ENCODE peak calls at places on chromosomes 16 and 17, in ten cellular contexts. One of them, this sample, is unnamed.

GRCh38 chr16:27273670-27274522 is 5.3 kb upstream of the NSMCE1 start:
- DNase-seq in midbrain: no peak
- DNase-seq in activated CD4-positive, CD25-positive, alpha-beta regulatory T cell treated with anti-CD3 and anti-CD28 coated beads, Interleukin-2, amount 50 U/mL, for 16 hours: no peak
- DNase-seq in NCI-H1105: no peak
- DNase-seq in stimulated activated CD8-positive, alpha-beta memory T cell treated with anti-CD3 and anti-CD28 coated beads, Interleukin-7, amount 100 ng/mL, for 1 hour: no peak
- DNase-seq in psoas muscle: no peak
- DNase-seq in sigmoid colon: no peak
- DNase-seq in NCI-H460: no peak
- DNase-seq in NCI-H1930: no peak
- DNase-seq in choroid plexus epithelial cell: peak; percentile 83
- DNase-seq in this sample: peak; percentile 73

GRCh38 chr16:80023865-80024264 is 423.3 kb upstream of the MAF start:
- DNase-seq in choroid plexus epithelial cell: peak; percentile 75
- DNase-seq in activated CD4-positive, CD25-positive, alpha-beta regulatory T cell treated with anti-CD3 and anti-CD28 coated beads, Interleukin-2, amount 50 U/mL, for 16 hours: no peak
- DNase-seq in psoas muscle: no peak
- DNase-seq in NCI-H1105: no peak
- DNase-seq in stimulated activated CD8-positive, alpha-beta memory T cell treated with anti-CD3 and anti-CD28 coated beads, Interleukin-7, amount 100 ng/mL, for 1 hour: no peak
- DNase-seq in NCI-H460: no peak
- DNase-seq in sigmoid colon: no peak
- DNase-seq in midbrain: no peak
- DNase-seq in NCI-H1930: no peak
- DNase-seq in this sample: no peak

GRCh38 chr17:49894761-49895160 is 46.9 kb upstream of the TAC4 start:
- DNase-seq in sigmoid colon: no peak
- DNase-seq in activated CD4-positive, CD25-positive, alpha-beta regulatory T cell treated with anti-CD3 and anti-CD28 coated beads, Interleukin-2, amount 50 U/mL, for 16 hours: no peak
- DNase-seq in stimulated activated CD8-positive, alpha-beta memory T cell treated with anti-CD3 and anti-CD28 coated beads, Interleukin-7, amount 100 ng/mL, for 1 hour: no peak
- DNase-seq in NCI-H460: no peak
- DNase-seq in psoas muscle: no peak
- DNase-seq in NCI-H1930: no peak
- DNase-seq in NCI-H1105: no peak
- DNase-seq in midbrain: no peak
- DNase-seq in choroid plexus epithelial cell: no peak
- DNase-seq in this sample: no peak

GRCh38 chr16:27925612-27926011 is 137.9 kb downstream of the GSG1L start:
- DNase-seq in NCI-H460: no peak
- DNase-seq in NCI-H1930: no peak
- DNase-seq in midbrain: no peak
- DNase-seq in psoas muscle: no peak
- DNase-seq in choroid plexus epithelial cell: no peak
- DNase-seq in stimulated activated CD8-positive, alpha-beta memory T cell treated with anti-CD3 and anti-CD28 coated beads, Interleukin-7, amount 100 ng/mL, for 1 hour: no peak
- DNase-seq in sigmoid colon: no peak
- DNase-seq in NCI-H1105: peak; percentile 14
- DNase-seq in activated CD4-positive, CD25-positive, alpha-beta regulatory T cell treated with anti-CD3 and anti-CD28 coated beads, Interleukin-2, amount 50 U/mL, for 16 hours: no peak
- DNase-seq in this sample: no peak

GRCh38 chr17:72725432-72726068 is 366.9 kb downstream of the SLC39A11 start:
- DNase-seq in NCI-H1105: peak; percentile 54
- DNase-seq in psoas muscle: peak; percentile 62
- DNase-seq in stimulated activated CD8-positive, alpha-beta memory T cell treated with anti-CD3 and anti-CD28 coated beads, Interleukin-7, amount 100 ng/mL, for 1 hour: no peak
- DNase-seq in activated CD4-positive, CD25-positive, alpha-beta regulatory T cell treated with anti-CD3 and anti-CD28 coated beads, Interleukin-2, amount 50 U/mL, for 16 hours: no peak
- DNase-seq in NCI-H1930: peak; percentile 18
- DNase-seq in sigmoid colon: no peak
- DNase-seq in choroid plexus epithelial cell: peak; percentile 78
- DNase-seq in midbrain: peak; percentile 58
- DNase-seq in NCI-H460: peak; percentile 53
- DNase-seq in this sample: peak; percentile 72

GRCh38 chr17:3551189-3551588 is 6.4 kb downstream of the TRPV3 start:
- DNase-seq in NCI-H1105: no peak
- DNase-seq in activated CD4-positive, CD25-positive, alpha-beta regulatory T cell treated with anti-CD3 and anti-CD28 coated beads, Interleukin-2, amount 50 U/mL, for 16 hours: no peak
- DNase-seq in midbrain: no peak
- DNase-seq in sigmoid colon: no peak
- DNase-seq in choroid plexus epithelial cell: no peak
- DNase-seq in stimulated activated CD8-positive, alpha-beta memory T cell treated with anti-CD3 and anti-CD28 coated beads, Interleukin-7, amount 100 ng/mL, for 1 hour: no peak
- DNase-seq in psoas muscle: no peak
- DNase-seq in NCI-H460: no peak
- DNase-seq in NCI-H1930: no peak
- DNase-seq in this sample: no peak

GRCh38 chr17:44760474-44761308 is 1.9 kb downstream of the ADAM11 start:
- DNase-seq in activated CD4-positive, CD25-positive, alpha-beta regulatory T cell treated with anti-CD3 and anti-CD28 coated beads, Interleukin-2, amount 50 U/mL, for 16 hours: no peak
- DNase-seq in NCI-H1930: no peak
- DNase-seq in NCI-H460: no peak
- DNase-seq in NCI-H1105: no peak
- DNase-seq in sigmoid colon: no peak
- DNase-seq in midbrain: no peak
- DNase-seq in stimulated activated CD8-positive, alpha-beta memory T cell treated with anti-CD3 and anti-CD28 coated beads, Interleukin-7, amount 100 ng/mL, for 1 hour: no peak
- DNase-seq in choroid plexus epithelial cell: no peak
- DNase-seq in psoas muscle: no peak
- DNase-seq in this sample: no peak

GRCh38 chr16:88545781-88546180 is 24.4 kb upstream of the ZC3H18 start:
- DNase-seq in sigmoid colon: no peak
- DNase-seq in NCI-H1930: no peak
- DNase-seq in NCI-H460: no peak
- DNase-seq in activated CD4-positive, CD25-positive, alpha-beta regulatory T cell treated with anti-CD3 and anti-CD28 coated beads, Interleukin-2, amount 50 U/mL, for 16 hours: no peak
- DNase-seq in stimulated activated CD8-positive, alpha-beta memory T cell treated with anti-CD3 and anti-CD28 coated beads, Interleukin-7, amount 100 ng/mL, for 1 hour: no peak
- DNase-seq in NCI-H1105: no peak
- DNase-seq in midbrain: no peak
- DNase-seq in psoas muscle: no peak
- DNase-seq in choroid plexus epithelial cell: no peak
- DNase-seq in this sample: no peak

GRCh38 chr17:62093188-62094155 is 28.4 kb upstream of the MED13 start:
- DNase-seq in NCI-H460: peak; percentile 38
- DNase-seq in stimulated activated CD8-positive, alpha-beta memory T cell treated with anti-CD3 and anti-CD28 coated beads, Interleukin-7, amount 100 ng/mL, for 1 hour: no peak
- DNase-seq in activated CD4-positive, CD25-positive, alpha-beta regulatory T cell treated with anti-CD3 and anti-CD28 coated beads, Interleukin-2, amount 50 U/mL, for 16 hours: no peak
- DNase-seq in sigmoid colon: no peak
- DNase-seq in NCI-H1105: no peak
- DNase-seq in midbrain: no peak
- DNase-seq in choroid plexus epithelial cell: peak; percentile 75
- DNase-seq in psoas muscle: no peak
- DNase-seq in NCI-H1930: no peak
- DNase-seq in this sample: no peak

GRCh38 chr17:41446806-41447205 is 6.0 kb upstream of the KRT38 start:
- DNase-seq in activated CD4-positive, CD25-positive, alpha-beta regulatory T cell treated with anti-CD3 and anti-CD28 coated beads, Interleukin-2, amount 50 U/mL, for 16 hours: no peak
- DNase-seq in NCI-H1105: no peak
- DNase-seq in NCI-H460: no peak
- DNase-seq in psoas muscle: no peak
- DNase-seq in choroid plexus epithelial cell: peak; percentile 76
- DNase-seq in NCI-H1930: no peak
- DNase-seq in midbrain: no peak
- DNase-seq in stimulated activated CD8-positive, alpha-beta memory T cell treated with anti-CD3 and anti-CD28 coated beads, Interleukin-7, amount 100 ng/mL, for 1 hour: no peak
- DNase-seq in sigmoid colon: no peak
- DNase-seq in this sample: no peak

GRCh38 chr17:17305282-17305801 is 2.2 kb downstream of the NT5M start:
- DNase-seq in NCI-H460: no peak
- DNase-seq in stimulated activated CD8-positive, alpha-beta memory T cell treated with anti-CD3 and anti-CD28 coated beads, Interleukin-7, amount 100 ng/mL, for 1 hour: peak; percentile 18
- DNase-seq in activated CD4-positive, CD25-positive, alpha-beta regulatory T cell treated with anti-CD3 and anti-CD28 coated beads, Interleukin-2, amount 50 U/mL, for 16 hours: no peak
- DNase-seq in sigmoid colon: no peak
- DNase-seq in NCI-H1930: no peak
- DNase-seq in midbrain: no peak
- DNase-seq in psoas muscle: no peak
- DNase-seq in choroid plexus epithelial cell: peak; percentile 23
- DNase-seq in NCI-H1105: no peak
- DNase-seq in this sample: peak; percentile 67

GRCh38 chr16:610513-611381 is 20.0 kb upstream of the WFIKKN1 start:
- DNase-seq in midbrain: peak; percentile 65
- DNase-seq in psoas muscle: peak; percentile 84
- DNase-seq in activated CD4-positive, CD25-positive, alpha-beta regulatory T cell treated with anti-CD3 and anti-CD28 coated beads, Interleukin-2, amount 50 U/mL, for 16 hours: no peak
- DNase-seq in NCI-H1105: no peak
- DNase-seq in stimulated activated CD8-positive, alpha-beta memory T cell treated with anti-CD3 and anti-CD28 coated beads, Interleukin-7, amount 100 ng/mL, for 1 hour: no peak
- DNase-seq in choroid plexus epithelial cell: peak; percentile 41
- DNase-seq in NCI-H460: no peak
- DNase-seq in sigmoid colon: peak; percentile 72
- DNase-seq in NCI-H1930: no peak
- DNase-seq in this sample: peak; percentile 83

GRCh38 chr17:2929881-2930533 is 133.4 kb downstream of the OR1D5 start:
- DNase-seq in NCI-H1105: no peak
- DNase-seq in sigmoid colon: no peak
- DNase-seq in activated CD4-positive, CD25-positive, alpha-beta regulatory T cell treated with anti-CD3 and anti-CD28 coated beads, Interleukin-2, amount 50 U/mL, for 16 hours: no peak
- DNase-seq in midbrain: no peak
- DNase-seq in stimulated activated CD8-positive, alpha-beta memory T cell treated with anti-CD3 and anti-CD28 coated beads, Interleukin-7, amount 100 ng/mL, for 1 hour: no peak
- DNase-seq in psoas muscle: no peak
- DNase-seq in NCI-H460: peak; percentile 49
- DNase-seq in choroid plexus epithelial cell: peak; percentile 33
- DNase-seq in NCI-H1930: no peak
- DNase-seq in this sample: peak; percentile 64

GRCh38 chr17:48603959-48604769 is 622 bp downstream of the HOXB6 start:
- DNase-seq in NCI-H1930: no peak
- DNase-seq in activated CD4-positive, CD25-positive, alpha-beta regulatory T cell treated with anti-CD3 and anti-CD28 coated beads, Interleukin-2, amount 50 U/mL, for 16 hours: no peak
- DNase-seq in sigmoid colon: no peak
- DNase-seq in stimulated activated CD8-positive, alpha-beta memory T cell treated with anti-CD3 and anti-CD28 coated beads, Interleukin-7, amount 100 ng/mL, for 1 hour: no peak
- DNase-seq in midbrain: no peak
- DNase-seq in choroid plexus epithelial cell: no peak
- DNase-seq in NCI-H1105: no peak
- DNase-seq in psoas muscle: no peak
- DNase-seq in NCI-H460: peak; percentile 78
- DNase-seq in this sample: no peak

GRCh38 chr16:8739989-8740704 is 57.3 kb downstream of the TMEM186 start:
- DNase-seq in psoas muscle: no peak
- DNase-seq in sigmoid colon: peak; percentile 52
- DNase-seq in NCI-H460: no peak
- DNase-seq in choroid plexus epithelial cell: no peak
- DNase-seq in NCI-H1105: no peak
- DNase-seq in stimulated activated CD8-positive, alpha-beta memory T cell treated with anti-CD3 and anti-CD28 coated beads, Interleukin-7, amount 100 ng/mL, for 1 hour: no peak
- DNase-seq in NCI-H1930: no peak
- DNase-seq in midbrain: no peak
- DNase-seq in activated CD4-positive, CD25-positive, alpha-beta regulatory T cell treated with anti-CD3 and anti-CD28 coated beads, Interleukin-2, amount 50 U/mL, for 16 hours: no peak
- DNase-seq in this sample: no peak

GRCh38 chr16:8751481-8752311 is 45.7 kb downstream of the TMEM186 start:
- DNase-seq in midbrain: no peak
- DNase-seq in NCI-H1930: no peak
- DNase-seq in choroid plexus epithelial cell: peak; percentile 75
- DNase-seq in psoas muscle: no peak
- DNase-seq in stimulated activated CD8-positive, alpha-beta memory T cell treated with anti-CD3 and anti-CD28 coated beads, Interleukin-7, amount 100 ng/mL, for 1 hour: no peak
- DNase-seq in sigmoid colon: peak; percentile 24
- DNase-seq in NCI-H460: peak; percentile 51
- DNase-seq in NCI-H1105: no peak
- DNase-seq in activated CD4-positive, CD25-positive, alpha-beta regulatory T cell treated with anti-CD3 and anti-CD28 coated beads, Interleukin-2, amount 50 U/mL, for 16 hours: no peak
- DNase-seq in this sample: no peak

GRCh38 chr17:50204431-50204830 is 3.0 kb upstream of the COL1A1 start:
- DNase-seq in choroid plexus epithelial cell: no peak
- DNase-seq in sigmoid colon: no peak
- DNase-seq in activated CD4-positive, CD25-positive, alpha-beta regulatory T cell treated with anti-CD3 and anti-CD28 coated beads, Interleukin-2, amount 50 U/mL, for 16 hours: no peak
- DNase-seq in NCI-H460: no peak
- DNase-seq in psoas muscle: no peak
- DNase-seq in NCI-H1105: no peak
- DNase-seq in NCI-H1930: no peak
- DNase-seq in midbrain: no peak
- DNase-seq in stimulated activated CD8-positive, alpha-beta memory T cell treated with anti-CD3 and anti-CD28 coated beads, Interleukin-7, amount 100 ng/mL, for 1 hour: no peak
- DNase-seq in this sample: no peak

GRCh38 chr17:80153004-80153403 is 6.1 kb upstream of the EIF4A3 start:
- DNase-seq in NCI-H1930: no peak
- DNase-seq in activated CD4-positive, CD25-positive, alpha-beta regulatory T cell treated with anti-CD3 and anti-CD28 coated beads, Interleukin-2, amount 50 U/mL, for 16 hours: no peak
- DNase-seq in sigmoid colon: no peak
- DNase-seq in stimulated activated CD8-positive, alpha-beta memory T cell treated with anti-CD3 and anti-CD28 coated beads, Interleukin-7, amount 100 ng/mL, for 1 hour: no peak
- DNase-seq in choroid plexus epithelial cell: no peak
- DNase-seq in midbrain: no peak
- DNase-seq in psoas muscle: no peak
- DNase-seq in NCI-H460: no peak
- DNase-seq in NCI-H1105: no peak
- DNase-seq in this sample: no peak

GRCh38 chr16:608019-608418 is 18.2 kb downstream of the RAB40C start:
- DNase-seq in NCI-H460: no peak
- DNase-seq in activated CD4-positive, CD25-positive, alpha-beta regulatory T cell treated with anti-CD3 and anti-CD28 coated beads, Interleukin-2, amount 50 U/mL, for 16 hours: no peak
- DNase-seq in midbrain: no peak
- DNase-seq in psoas muscle: no peak
- DNase-seq in NCI-H1105: no peak
- DNase-seq in stimulated activated CD8-positive, alpha-beta memory T cell treated with anti-CD3 and anti-CD28 coated beads, Interleukin-7, amount 100 ng/mL, for 1 hour: no peak
- DNase-seq in NCI-H1930: no peak
- DNase-seq in sigmoid colon: no peak
- DNase-seq in choroid plexus epithelial cell: no peak
- DNase-seq in this sample: no peak

GRCh38 chr16:977096-977701 is 4.4 kb upstream of the SOX8 start:
- DNase-seq in activated CD4-positive, CD25-positive, alpha-beta regulatory T cell treated with anti-CD3 and anti-CD28 coated beads, Interleukin-2, amount 50 U/mL, for 16 hours: no peak
- DNase-seq in NCI-H1930: no peak
- DNase-seq in stimulated activated CD8-positive, alpha-beta memory T cell treated with anti-CD3 and anti-CD28 coated beads, Interleukin-7, amount 100 ng/mL, for 1 hour: no peak
- DNase-seq in sigmoid colon: peak; percentile 85
- DNase-seq in choroid plexus epithelial cell: no peak
- DNase-seq in NCI-H460: no peak
- DNase-seq in psoas muscle: no peak
- DNase-seq in NCI-H1105: no peak
- DNase-seq in midbrain: peak; percentile 84
- DNase-seq in this sample: no peak

GRCh38 chr16:87550510-87550961 is 51.8 kb upstream of the JPH3 start:
- DNase-seq in stimulated activated CD8-positive, alpha-beta memory T cell treated with anti-CD3 and anti-CD28 coated beads, Interleukin-7, amount 100 ng/mL, for 1 hour: peak; percentile 16
- DNase-seq in sigmoid colon: no peak
- DNase-seq in midbrain: peak; percentile 8
- DNase-seq in psoas muscle: peak; percentile 70
- DNase-seq in NCI-H460: no peak
- DNase-seq in NCI-H1105: no peak
- DNase-seq in activated CD4-positive, CD25-positive, alpha-beta regulatory T cell treated with anti-CD3 and anti-CD28 coated beads, Interleukin-2, amount 50 U/mL, for 16 hours: peak; percentile 24
- DNase-seq in NCI-H1930: no peak
- DNase-seq in choroid plexus epithelial cell: no peak
- DNase-seq in this sample: peak; percentile 87

GRCh38 chr17:20611314-20611713 is 31.8 kb downstream of the CDRT15L2 start:
- DNase-seq in psoas muscle: no peak
- DNase-seq in NCI-H1930: no peak
- DNase-seq in midbrain: no peak
- DNase-seq in NCI-H1105: no peak
- DNase-seq in activated CD4-positive, CD25-positive, alpha-beta regulatory T cell treated with anti-CD3 and anti-CD28 coated beads, Interleukin-2, amount 50 U/mL, for 16 hours: no peak
- DNase-seq in stimulated activated CD8-positive, alpha-beta memory T cell treated with anti-CD3 and anti-CD28 coated beads, Interleukin-7, amount 100 ng/mL, for 1 hour: no peak
- DNase-seq in sigmoid colon: no peak
- DNase-seq in NCI-H460: no peak
- DNase-seq in choroid plexus epithelial cell: no peak
- DNase-seq in this sample: no peak

GRCh38 chr16:4495766-4496165 is 19.6 kb downstream of the HMOX2 start:
- DNase-seq in sigmoid colon: no peak
- DNase-seq in activated CD4-positive, CD25-positive, alpha-beta regulatory T cell treated with anti-CD3 and anti-CD28 coated beads, Interleukin-2, amount 50 U/mL, for 16 hours: no peak
- DNase-seq in choroid plexus epithelial cell: no peak
- DNase-seq in stimulated activated CD8-positive, alpha-beta memory T cell treated with anti-CD3 and anti-CD28 coated beads, Interleukin-7, amount 100 ng/mL, for 1 hour: no peak
- DNase-seq in NCI-H1930: no peak
- DNase-seq in midbrain: no peak
- DNase-seq in NCI-H1105: no peak
- DNase-seq in psoas muscle: no peak
- DNase-seq in NCI-H460: no peak
- DNase-seq in this sample: no peak

GRCh38 chr17:78356163-78356713 is 3.6 kb downstream of the SOCS3 start:
- DNase-seq in sigmoid colon: peak; percentile 85
- DNase-seq in NCI-H460: peak; percentile 72
- DNase-seq in NCI-H1105: no peak
- DNase-seq in stimulated activated CD8-positive, alpha-beta memory T cell treated with anti-CD3 and anti-CD28 coated beads, Interleukin-7, amount 100 ng/mL, for 1 hour: peak; percentile 73
- DNase-seq in NCI-H1930: no peak
- DNase-seq in midbrain: no peak
- DNase-seq in choroid plexus epithelial cell: peak; percentile 94
- DNase-seq in psoas muscle: peak; percentile 73
- DNase-seq in activated CD4-positive, CD25-positive, alpha-beta regulatory T cell treated with anti-CD3 and anti-CD28 coated beads, Interleukin-2, amount 50 U/mL, for 16 hours: peak; percentile 81
- DNase-seq in this sample: peak; percentile 89

GRCh38 chr16:61374071-61374470 is 662.2 kb downstream of the CDH8 start:
- DNase-seq in NCI-H460: no peak
- DNase-seq in choroid plexus epithelial cell: no peak
- DNase-seq in sigmoid colon: no peak
- DNase-seq in activated CD4-positive, CD25-positive, alpha-beta regulatory T cell treated with anti-CD3 and anti-CD28 coated beads, Interleukin-2, amount 50 U/mL, for 16 hours: no peak
- DNase-seq in psoas muscle: no peak
- DNase-seq in NCI-H1105: no peak
- DNase-seq in midbrain: no peak
- DNase-seq in NCI-H1930: no peak
- DNase-seq in stimulated activated CD8-positive, alpha-beta memory T cell treated with anti-CD3 and anti-CD28 coated beads, Interleukin-7, amount 100 ng/mL, for 1 hour: no peak
- DNase-seq in this sample: no peak

GRCh38 chr16:48081656-48082055 is 74.1 kb downstream of the ABCC12 start:
- DNase-seq in NCI-H1105: no peak
- DNase-seq in activated CD4-positive, CD25-positive, alpha-beta regulatory T cell treated with anti-CD3 and anti-CD28 coated beads, Interleukin-2, amount 50 U/mL, for 16 hours: no peak
- DNase-seq in psoas muscle: no peak
- DNase-seq in choroid plexus epithelial cell: peak; percentile 86
- DNase-seq in sigmoid colon: no peak
- DNase-seq in midbrain: no peak
- DNase-seq in NCI-H460: no peak
- DNase-seq in NCI-H1930: no peak
- DNase-seq in stimulated activated CD8-positive, alpha-beta memory T cell treated with anti-CD3 and anti-CD28 coated beads, Interleukin-7, amount 100 ng/mL, for 1 hour: no peak
- DNase-seq in this sample: no peak

GRCh38 chr16:53099318-53100130 is 44.7 kb downstream of the CHD9 start:
- DNase-seq in midbrain: peak; percentile 86
- DNase-seq in psoas muscle: peak; percentile 95
- DNase-seq in activated CD4-positive, CD25-positive, alpha-beta regulatory T cell treated with anti-CD3 and anti-CD28 coated beads, Interleukin-2, amount 50 U/mL, for 16 hours: peak; percentile 10
- DNase-seq in NCI-H460: peak; percentile 34
- DNase-seq in sigmoid colon: peak; percentile 97
- DNase-seq in NCI-H1105: peak; percentile 99
- DNase-seq in choroid plexus epithelial cell: peak; percentile 93
- DNase-seq in NCI-H1930: no peak
- DNase-seq in stimulated activated CD8-positive, alpha-beta memory T cell treated with anti-CD3 and anti-CD28 coated beads, Interleukin-7, amount 100 ng/mL, for 1 hour: peak; percentile 20
- DNase-seq in this sample: peak; percentile 70

This sample was measured in activated CD8-positive, alpha-beta memory T cell treated with anti-CD3 and anti-CD28 coated beads, Interleukin-2, amount 50 U/mL, for 48 hours.